ENCODE peak calls at places on chromosome X, in seven cellular contexts. X, F, A, I, J, P and N are unnamed samples.

GRCh38 chrX:10615931-10616780 is 4.2 kb downstream of the MID1 start:
- DNase-seq in X (peak), F (peak), A (no peak), I (peak), J (no peak), P (no peak), N (no peak)

GRCh38 chrX:153684447-153685178 is 3.1 kb upstream of the SLC6A8 start:
- DNase-seq in X (no peak), F (no peak), A (no peak), I (no peak), J (no peak), P (no peak), N (peak)

GRCh38 chrX:20067709-20068315 is 48.9 kb downstream of the MAP7D2 start:
- DNase-seq in X (peak), F (peak), A (no peak), I (peak), J (no peak), P (no peak), N (peak)

GRCh38 chrX:38841766-38842165 is 40.5 kb downstream of the MID1IP1 start:
- DNase-seq in X (no peak), F (no peak), A (no peak), I (no peak), J (no peak), P (no peak), N (no peak)

GRCh38 chrX:74536142-74537010 is 78.0 kb downstream of the RLIM start:
- DNase-seq in X (peak), F (peak), A (peak), I (peak), J (peak), P (no peak), N (no peak)

GRCh38 chrX:118566359-118566758 is 70.7 kb downstream of the DOCK11 start:
- DNase-seq in X (peak), F (no peak), A (no peak), I (peak), J (no peak), P (no peak), N (no peak)

GRCh38 chrX:136761410-136761809 is 19.3 kb downstream of the ARHGEF6 start:
- DNase-seq in X (no peak), F (no peak), A (no peak), I (no peak), J (no peak), P (no peak), N (no peak)

GRCh38 chrX:53356186-53356585 is 66.3 kb downstream of the SMC1A start:
- DNase-seq in X (no peak), F (no peak), A (peak), I (peak), J (no peak), P (no peak), N (no peak)

GRCh38 chrX:45472968-45473367 is 272.3 kb upstream of the DIPK2B start:
- DNase-seq in X (peak), F (no peak), A (no peak), I (peak), J (no peak), P (no peak), N (no peak)

GRCh38 chrX:5233830-5234229 is 994.8 kb downstream of the NLGN4X start:
- DNase-seq in X (no peak), F (no peak), A (no peak), I (no peak), J (no peak), P (no peak), N (no peak)

GRCh38 chrX:12949927-12950656 is 24.8 kb upstream of the TMSB4X start:
- DNase-seq in X (peak), F (peak), A (no peak), I (peak), J (peak), P (peak), N (no peak)

GRCh38 chrX:30039768-30040167 is 175.6 kb upstream of the MAGEB2 start:
- DNase-seq in X (peak), F (no peak), A (no peak), I (peak), J (no peak), P (no peak), N (no peak)

GRCh38 chrX:134908235-134908834 is 82.5 kb upstream of the SMIM10 start:
- DNase-seq in X (peak), F (no peak), A (no peak), I (peak), J (no peak), P (no peak), N (no peak)

GRCh38 chrX:47501226-47502071 is 18.4 kb upstream of the ZNF41 start:
- DNase-seq in X (peak), F (no peak), A (no peak), I (peak), J (no peak), P (no peak), N (no peak)

GRCh38 chrX:154489182-154489581 is 1.2 kb downstream of the SLC10A3 start:
- DNase-seq in X (no peak), F (no peak), A (no peak), I (no peak), J (no peak), P (no peak), N (no peak)

GRCh38 chrX:41180194-41180902 is 95.1 kb downstream of the USP9X start:
- DNase-seq in X (peak), F (peak), A (peak), I (peak), J (peak), P (no peak), N (no peak)

GRCh38 chrX:72030431-72030830 is 101.3 kb downstream of the RTL5 start:
- DNase-seq in X (no peak), F (no peak), A (no peak), I (no peak), J (no peak), P (no peak), N (no peak)

GRCh38 chrX:49162620-49163019 is at the start of gene MAGIX:
- DNase-seq in X (no peak), F (no peak), A (no peak), I (no peak), J (no peak), P (no peak), N (no peak)

GRCh38 chrX:57817302-57817701 is 93.0 kb downstream of the ZXDA start:
- DNase-seq in X (peak), F (no peak), A (no peak), I (peak), J (no peak), P (no peak), N (no peak)

GRCh38 chrX:119512145-119512800 is 44.0 kb downstream of the SLC25A5 start:
- DNase-seq in X (peak), F (no peak), A (peak), I (peak), J (no peak), P (no peak), N (peak)

GRCh38 chrX:40581333-40581910 is 652 bp downstream of the ATP6AP2 start:
- DNase-seq in X (peak), F (no peak), A (no peak), I (peak), J (no peak), P (no peak), N (no peak)

GRCh38 chrX:139093201-139093600 is 381.7 kb upstream of the FGF13 start:
- DNase-seq in X (no peak), F (no peak), A (no peak), I (no peak), J (no peak), P (no peak), N (no peak)

GRCh38 chrX:26783512-26784225 is 567.7 kb downstream of the MAGEB5 start:
- DNase-seq in X (peak), F (peak), A (peak), I (peak), J (no peak), P (no peak), N (peak)

GRCh38 chrX:29852767-29853166 is 362.6 kb upstream of the MAGEB2 start:
- DNase-seq in X (peak), F (peak), A (no peak), I (peak), J (no peak), P (no peak), N (no peak)

GRCh38 chrX:102746134-102746584 is 25.6 kb downstream of the GPRASP3 start:
- DNase-seq in X (peak), F (no peak), A (no peak), I (peak), J (peak), P (no peak), N (no peak)

GRCh38 chrX:15146515-15146914 is 123.4 kb downstream of the ASB9 start:
- DNase-seq in X (peak), F (no peak), A (peak), I (peak), J (peak), P (no peak), N (no peak)

GRCh38 chrX:53321216-53321942 is 40.0 kb upstream of the IQSEC2 start:
- DNase-seq in X (no peak), F (no peak), A (no peak), I (no peak), J (no peak), P (no peak), N (no peak)

GRCh38 chrX:7330971-7331746 is 183.2 kb upstream of the PUDP start:
- DNase-seq in X (peak), F (peak), A (no peak), I (peak), J (no peak), P (no peak), N (no peak)

GRCh38 chrX:134936542-134936941 is 54.2 kb upstream of the SMIM10 start:
- DNase-seq in X (peak), F (no peak), A (no peak), I (peak), J (no peak), P (no peak), N (no peak)

GRCh38 chrX:138745215-138745614 is 33.7 kb upstream of the FGF13 start:
- DNase-seq in X (peak), F (peak), A (peak), I (peak), J (no peak), P (no peak), N (peak)

GRCh38 chrX:352181-352580 is 33.6 kb upstream of the GTPBP6 start:
- DNase-seq in X (no peak), F (no peak), A (no peak), I (no peak), J (no peak), P (no peak), N (no peak)

GRCh38 chrX:12949205-12949926 is 25.5 kb upstream of the TMSB4X start:
- DNase-seq in X (peak), F (no peak), A (no peak), I (peak), J (no peak), P (no peak), N (no peak)

GRCh38 chrX:148567229-148567628 is 66.8 kb downstream of the AFF2 start:
- DNase-seq in X (peak), F (no peak), A (no peak), I (peak), J (no peak), P (no peak), N (no peak)